ENCODE peak calls at places on chromosomes 5 and 9, in ten cellular contexts. G is AG04450; F is uterus; X is IMR-90; V is endodermal cell; O is CD8-positive, alpha-beta memory T cell; D is mesendoderm; L is effector memory CD4-positive, alpha-beta T cell; T is tibial nerve; M is dorsolateral prefrontal cortex. Z is an unnamed sample.

GRCh38 chr5:17216974-17217325 is 481 bp upstream of the BASP1 start:
- DNase-seq in L (no peak), F (peak), D (peak), G (no peak), M (no peak), O (no peak), X (peak), V (peak), T (no peak), Z (no peak)

GRCh38 chr5:90096415-90097081 is 313.0 kb downstream of the CETN3 start:
- DNase-seq in G (peak), F (peak), T (no peak), D (peak), V (peak), X (peak), O (no peak), M (no peak), L (no peak), Z (peak)

GRCh38 chr9:92147030-92147853 is 32.0 kb upstream of the SPTLC1 start:
- DNase-seq in V (peak), O (no peak), T (no peak), X (peak), L (no peak), D (peak), G (peak), F (peak), M (peak), Z (no peak)

GRCh38 chr5:171137768-171138540 is 171.1 kb upstream of the TLX3 start:
- DNase-seq in D (no peak), O (no peak), V (no peak), M (no peak), F (no peak), G (peak), X (peak), L (no peak), T (no peak), Z (no peak)

GRCh38 chr5:62348723-62349481 is 42.9 kb downstream of the KIF2A start:
- DNase-seq in D (no peak), F (no peak), X (no peak), G (no peak), V (no peak), O (no peak), T (no peak), M (no peak), L (no peak), Z (no peak)

GRCh38 chr5:93596676-93597441 is 13.8 kb downstream of the NR2F1 start:
- DNase-seq in D (peak), F (no peak), M (peak), V (peak), T (no peak), O (no peak), L (no peak), G (no peak), X (no peak), Z (no peak)

GRCh38 chr5:137071941-137072340 is 427.2 kb downstream of the SPOCK1 start:
- DNase-seq in D (no peak), L (no peak), X (no peak), V (no peak), G (no peak), O (no peak), M (no peak), T (no peak), F (no peak), Z (no peak)

GRCh38 chr9:135533093-135533492 is 11.9 kb downstream of the LCN1 start:
- DNase-seq in O (no peak), L (no peak), M (no peak), D (no peak), V (no peak), F (no peak), T (no peak), X (no peak), G (no peak), Z (no peak)

GRCh38 chr9:35944173-35944572 is 13.8 kb downstream of the OR2S2 start:
- DNase-seq in M (no peak), V (no peak), L (no peak), O (no peak), D (no peak), G (no peak), X (no peak), T (no peak), F (no peak), Z (no peak)

GRCh38 chr5:101675510-101675909 is 620.6 kb downstream of the SLCO4C1 start:
- DNase-seq in T (no peak), O (no peak), M (no peak), V (no peak), L (no peak), F (no peak), G (no peak), D (no peak), X (no peak), Z (no peak)

GRCh38 chr9:27303219-27303618 is 6.3 kb upstream of the EQTN start:
- DNase-seq in M (no peak), O (no peak), V (peak), X (peak), T (no peak), G (no peak), F (no peak), L (no peak), D (peak), Z (no peak)

GRCh38 chr9:35562895-35563746 is 41.9 kb upstream of the TESK1 start:
- DNase-seq in M (no peak), T (no peak), X (no peak), F (no peak), G (no peak), D (no peak), O (no peak), L (no peak), V (no peak), Z (no peak)

GRCh38 chr9:86458456-86458855 is 104.2 kb upstream of the TUT7 start:
- DNase-seq in V (no peak), D (peak), X (no peak), M (no peak), F (no peak), L (no peak), G (no peak), O (no peak), T (no peak), Z (no peak)

GRCh38 chr5:113804943-113805342 is 291.4 kb downstream of the YTHDC2 start:
- DNase-seq in M (no peak), X (no peak), T (no peak), V (peak), L (no peak), G (no peak), F (no peak), O (no peak), D (peak), Z (no peak)

GRCh38 chr9:131012396-131012917 is 3.5 kb downstream of the LAMC3 start:
- DNase-seq in T (no peak), X (no peak), F (no peak), D (peak), L (no peak), M (no peak), V (peak), G (no peak), O (no peak), Z (no peak)

GRCh38 chr9:118650407-118650806 is 718.8 kb downstream of the BRINP1 start:
- DNase-seq in V (no peak), T (no peak), M (no peak), G (no peak), X (no peak), D (no peak), O (no peak), L (no peak), F (no peak), Z (no peak)

GRCh38 chr9:131804826-131805225 is 65.0 kb upstream of the RAPGEF1 start:
- DNase-seq in F (no peak), D (no peak), T (no peak), G (no peak), O (no peak), X (no peak), V (no peak), L (no peak), M (no peak), Z (no peak)

GRCh38 chr5:141484499-141485304 is at the start of gene PCDHGC4:
- DNase-seq in O (no peak), M (peak), X (no peak), D (peak), V (peak), L (no peak), T (no peak), F (no peak), G (no peak), Z (peak)

DNA sequence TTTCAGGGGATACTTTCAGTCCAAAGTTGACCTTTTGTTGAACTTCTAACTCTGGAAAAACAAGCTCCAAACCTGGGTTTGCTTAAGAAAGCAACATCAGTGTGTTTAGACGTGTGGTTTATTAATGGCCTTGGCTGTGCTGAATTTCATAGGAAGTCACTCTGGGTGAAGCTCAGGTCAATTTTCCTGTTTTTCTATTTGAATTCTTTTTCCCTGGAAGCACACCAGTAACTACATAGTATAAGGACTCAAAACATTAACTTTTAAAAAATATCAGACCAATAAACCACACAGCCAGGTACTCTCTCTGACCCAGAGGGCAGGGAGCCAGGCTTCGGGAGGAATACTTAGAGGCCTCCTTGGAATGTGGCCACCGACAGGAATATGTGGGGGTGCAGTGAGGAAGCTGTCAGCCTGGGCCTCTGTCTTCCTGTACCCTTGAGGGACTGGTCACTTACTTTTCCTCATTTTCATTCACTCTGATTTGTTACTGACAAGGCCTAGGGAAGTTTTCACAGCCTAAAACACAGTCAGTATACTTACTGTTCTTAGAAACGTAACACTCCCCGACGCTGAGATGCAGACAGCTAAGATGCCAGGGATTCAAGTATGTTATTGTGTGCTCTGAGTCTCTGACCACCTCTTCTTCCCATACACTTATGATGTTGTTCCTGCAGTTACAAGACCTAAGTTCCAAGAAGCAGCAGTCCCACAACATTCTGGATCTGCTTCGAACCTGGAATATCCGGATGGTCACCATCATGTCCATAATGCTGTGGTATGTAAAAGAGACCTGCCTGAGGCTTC is 18.9 kb downstream of the SLC22A5 start:
- DNase-seq in O (no peak), T (no peak), V (peak), F (peak), M (no peak), L (no peak), G (no peak), X (peak), D (no peak), Z (no peak)
- H3K27ac ChIP-seq in O (no peak), T (peak), V (no peak), F (peak), M (peak), L (no peak), G (peak), X (peak), D (no peak), Z (peak)

DNA sequence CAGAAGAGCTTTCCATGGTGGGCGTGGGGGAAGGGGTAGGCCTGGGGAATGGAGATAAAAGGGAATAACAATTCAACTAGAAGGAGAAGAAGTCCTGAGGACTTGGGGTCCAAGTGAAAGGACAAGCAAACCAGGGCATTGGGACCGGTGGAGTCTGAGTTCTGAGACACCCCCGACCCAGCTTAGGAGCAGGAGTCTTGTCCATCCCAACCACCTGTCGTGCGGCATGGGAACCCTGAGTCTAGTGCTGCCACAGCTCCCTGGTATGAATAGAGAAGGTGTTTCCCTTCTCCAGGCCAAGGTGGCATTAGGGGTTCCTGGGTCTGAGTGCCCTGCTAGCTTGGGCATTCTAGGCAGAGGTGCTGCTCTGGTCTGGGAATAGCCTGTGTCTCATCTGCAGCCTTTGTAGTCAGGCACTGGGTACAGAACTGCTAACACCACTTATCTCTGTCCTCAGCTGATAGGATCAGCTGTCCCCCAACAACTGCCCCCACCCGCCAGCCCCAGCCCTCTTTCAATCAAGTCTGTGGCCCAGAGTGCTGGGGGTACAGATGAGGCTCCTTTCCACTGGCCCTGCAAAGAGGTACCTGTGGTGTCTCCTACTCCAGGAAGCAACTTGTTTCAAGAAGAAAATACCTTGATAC is 9.9 kb downstream of the HNRNPAB start:
- DNase-seq in M (no peak), X (no peak), G (no peak), O (no peak), V (peak), L (no peak), F (no peak), D (no peak), T (no peak), Z (no peak)
- H3K27ac ChIP-seq in M (no peak), X (no peak), G (no peak), O (no peak), V (no peak), L (no peak), F (no peak), D (no peak), T (no peak), Z (no peak)

GRCh38 chr5:32322882-32323281 is 10.1 kb upstream of the MTMR12 start:
- DNase-seq in D (no peak), X (no peak), G (no peak), L (no peak), V (no peak), T (no peak), M (no peak), F (no peak), O (no peak), Z (no peak)
- H3K27ac ChIP-seq in D (no peak), X (no peak), G (no peak), L (no peak), V (no peak), T (no peak), M (no peak), F (no peak), O (no peak), Z (no peak)

DNA sequence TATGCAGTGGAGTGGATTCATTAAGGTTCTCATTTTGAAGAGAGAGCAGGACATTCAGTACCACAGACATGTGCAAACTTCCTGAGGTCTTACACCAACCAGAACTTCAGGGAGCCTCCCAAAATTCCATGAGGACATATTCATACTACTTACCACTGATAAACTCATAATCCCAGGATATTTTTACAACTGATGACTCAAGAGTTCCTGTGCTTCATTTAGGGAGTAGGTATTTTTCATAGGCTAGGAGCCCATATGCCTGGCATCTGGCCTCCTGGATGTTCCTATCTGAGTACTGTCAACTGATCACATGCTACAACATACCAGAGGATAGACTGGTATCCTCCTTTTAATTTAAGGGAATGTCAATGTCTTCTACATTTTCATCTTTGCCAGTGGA is 578.0 kb downstream of the EFNA5 start:
- DNase-seq in L (no peak), D (no peak), G (no peak), M (no peak), X (no peak), O (no peak), V (no peak), F (no peak), T (no peak), Z (no peak)
- H3K27ac ChIP-seq in L (no peak), D (no peak), G (no peak), M (no peak), X (no peak), O (no peak), V (no peak), F (no peak), T (no peak), Z (no peak)

GRCh38 chr5:153719324-153719723 is 228.9 kb downstream of the GRIA1 start:
- DNase-seq in F (no peak), X (no peak), G (no peak), D (no peak), V (no peak), L (no peak), T (no peak), O (no peak), M (no peak), Z (no peak)
- H3K27ac ChIP-seq in F (no peak), X (no peak), G (no peak), D (no peak), V (no peak), L (no peak), T (no peak), O (no peak), M (no peak), Z (no peak)

GRCh38 chr9:96566401-96567202 is 53.0 kb downstream of the CDC14B start:
- DNase-seq in O (peak), T (peak), L (peak), M (peak), D (peak), G (no peak), X (no peak), V (peak), F (peak), Z (peak)
- H3K27ac ChIP-seq in O (peak), T (peak), L (peak), M (peak), D (peak), G (peak), X (peak), V (no peak), F (peak), Z (peak)

DNA sequence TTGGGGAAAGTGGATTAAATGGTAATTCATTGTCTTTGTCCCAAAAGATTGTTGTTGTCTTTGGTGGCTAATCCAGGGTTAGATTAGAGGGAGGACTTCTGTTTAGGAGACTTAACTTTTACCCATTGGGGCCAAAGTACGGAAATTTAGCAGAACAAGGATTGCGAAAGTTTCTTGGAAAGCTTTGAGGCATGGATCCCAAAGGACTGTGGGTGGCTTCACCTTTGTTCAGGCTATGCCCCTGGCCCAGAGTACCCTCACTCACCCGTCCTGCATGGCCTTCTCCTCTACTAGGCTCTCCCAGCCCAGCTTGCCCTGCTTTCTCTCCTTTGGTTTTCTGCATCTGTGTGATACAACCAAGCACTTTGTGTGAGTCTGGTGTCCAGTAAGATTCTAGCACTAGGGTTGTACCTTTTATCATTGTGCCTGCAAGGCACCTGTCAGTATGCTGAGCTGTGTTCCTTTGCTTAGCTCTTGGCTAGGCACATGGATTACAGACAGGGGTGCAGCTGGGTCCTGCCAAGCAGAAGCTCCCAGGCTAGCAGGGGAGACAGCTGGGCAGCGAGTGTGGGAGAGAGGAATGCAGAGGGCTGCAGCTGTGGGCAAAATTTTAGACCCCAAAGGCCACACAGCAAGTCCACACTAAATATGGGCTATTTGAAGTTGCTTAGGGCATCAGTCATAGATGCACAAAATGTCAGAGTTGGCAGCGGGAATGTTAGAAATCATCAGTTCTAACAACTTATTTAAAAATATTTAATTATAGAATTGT is 3.2 kb downstream of the PPARGC1B start:
- DNase-seq in M (no peak), F (no peak), O (no peak), D (no peak), T (no peak), L (no peak), G (no peak), X (no peak), V (peak), Z (no peak)
- H3K27ac ChIP-seq in M (no peak), F (peak), O (no peak), D (no peak), T (no peak), L (no peak), G (no peak), X (no peak), V (no peak), Z (no peak)

GRCh38 chr9:110047955-110048472 is 159.9 kb downstream of the C9orf152 start:
- DNase-seq in G (no peak), X (no peak), L (no peak), O (peak), M (no peak), F (no peak), T (no peak), D (peak), V (peak), Z (no peak)

GRCh38 chr9:110047232-110047954 is 160.6 kb downstream of the C9orf152 start:
- DNase-seq in G (no peak), F (no peak), O (no peak), X (no peak), L (no peak), D (peak), M (no peak), T (no peak), V (peak), Z (no peak)

GRCh38 chr9:110048473-110048975 is 159.4 kb downstream of the C9orf152 start:
- DNase-seq in X (peak), F (peak), O (peak), V (peak), M (no peak), L (peak), G (no peak), D (peak), T (peak), Z (peak)

GRCh38 chr9:110049699-110050450 is 158.1 kb downstream of the C9orf152 start:
- DNase-seq in V (peak), X (no peak), L (no peak), F (peak), G (no peak), O (no peak), D (peak), M (no peak), T (no peak), Z (no peak)

DNA sequence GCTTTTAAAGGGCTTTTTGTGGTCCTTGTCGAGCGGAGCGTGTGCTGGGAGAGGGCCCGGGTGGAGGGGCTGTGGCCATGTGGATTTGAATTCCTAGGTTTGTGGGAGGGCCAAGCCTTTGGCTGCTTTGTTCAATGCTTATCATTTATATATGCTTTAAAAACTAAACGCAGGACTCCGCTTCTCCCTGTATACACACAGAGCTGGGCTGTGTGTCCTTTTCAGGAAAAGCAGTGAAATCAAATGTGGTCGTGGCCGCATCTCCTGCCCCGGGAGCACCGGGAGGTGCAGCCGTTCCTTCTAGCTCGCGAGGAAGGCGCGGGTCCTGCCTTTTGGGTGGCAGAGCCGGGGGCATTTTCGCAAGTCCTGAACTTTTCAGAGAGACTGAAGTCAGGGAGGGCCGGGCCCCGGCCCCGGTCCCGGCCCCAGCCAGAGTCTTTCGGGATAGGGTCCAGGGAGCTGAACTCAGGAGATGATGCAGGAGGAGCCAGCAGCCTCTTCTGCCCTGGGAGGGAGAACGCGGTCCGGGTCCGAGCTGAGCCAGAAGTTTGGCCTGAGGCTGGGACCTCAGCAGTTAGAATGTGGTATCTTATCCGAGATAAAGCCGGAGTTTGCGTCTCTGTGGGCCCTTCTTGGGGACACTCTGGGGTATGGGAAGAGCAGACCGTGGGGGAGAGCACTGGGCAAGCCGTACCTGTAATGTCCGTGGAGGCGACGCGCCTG is 158.8 kb downstream of the C9orf152 start:
- DNase-seq in X (no peak), O (no peak), L (no peak), D (peak), T (no peak), F (peak), V (peak), M (no peak), G (no peak), Z (no peak)
- H3K27ac ChIP-seq in X (peak), O (no peak), L (no peak), D (no peak), T (peak), F (peak), V (peak), M (no peak), G (peak), Z (no peak)

GRCh38 chr5:95989283-95990048 is 27.8 kb upstream of the ELL2 start:
- DNase-seq in T (no peak), M (no peak), G (no peak), L (no peak), F (no peak), X (no peak), O (no peak), D (no peak), V (no peak), Z (no peak)
- H3K27ac ChIP-seq in T (no peak), M (peak), G (no peak), L (no peak), F (no peak), X (no peak), O (no peak), D (no peak), V (no peak), Z (peak)